ENCODE peak calls at places on chromosomes 1 and 21, in five cellular contexts. G, F, C, P and U are unnamed samples.
A peak's percentile ranks its signal among the peaks of the same experiment; 100 is the strongest.

GRCh38 chr21:39452965-39453332 is 1.2 kb downstream of the SH3BGR start:
- DNase-seq in G (no peak), F (no peak), C (no peak), P (no peak), U (no peak)

GRCh38 chr21:45615145-45615711 is 28.3 kb upstream of the PCBP3 start:
- DNase-seq in G (peak; percentile 23), F (peak; percentile 72), C (peak; percentile 41), P (peak; percentile 78), U (no peak)

GRCh38 chr1:156750932-156751723 is at the start of gene HDGF:
- DNase-seq in G (no peak), F (peak; percentile 72), C (peak; percentile 64), P (no peak), U (peak; percentile 48)

GRCh38 chr1:155961937-155962336 is 16.4 kb downstream of the ARHGEF2 start:
- DNase-seq in G (no peak), F (no peak), C (peak; percentile 48), P (no peak), U (no peak)

GRCh38 chr1:46605242-46605641 is 1.2 kb upstream of the MKNK1 start:
- DNase-seq in G (no peak), F (no peak), C (no peak), P (no peak), U (no peak)

GRCh38 chr1:25169168-25169567 is 63.1 kb downstream of the SYF2 start:
- DNase-seq in G (no peak), F (no peak), C (no peak), P (no peak), U (no peak)

GRCh38 chr1:220331318-220331717 is 59.1 kb upstream of the RAB3GAP2 start:
- DNase-seq in G (no peak), F (no peak), C (no peak), P (no peak), U (no peak)

GRCh38 chr1:36322786-36323635 is 434 bp downstream of the EVA1B start:
- DNase-seq in G (no peak), F (peak; percentile 81), C (peak; percentile 77), P (no peak), U (no peak)

GRCh38 chr21:17495680-17496079 is 17.2 kb upstream of the CXADR start:
- DNase-seq in G (peak; percentile 71), F (no peak), C (no peak), P (no peak), U (no peak)

GRCh38 chr21:34835526-34835925 is 166.7 kb downstream of the CLIC6 start:
- DNase-seq in G (peak; percentile 50), F (no peak), C (no peak), P (no peak), U (no peak)

GRCh38 chr1:98920441-98921110 is 84.1 kb downstream of the PLPPR5 start:
- DNase-seq in G (no peak), F (no peak), C (no peak), P (no peak), U (no peak)

GRCh38 chr1:156510709-156511108 is 10.1 kb upstream of the MEF2D start:
- DNase-seq in G (no peak), F (no peak), C (no peak), P (no peak), U (no peak)

GRCh38 chr1:247387096-247387495 is 28.9 kb upstream of the NLRP3 start:
- DNase-seq in G (no peak), F (no peak), C (no peak), P (no peak), U (no peak)

GRCh38 chr21:34074283-34075098 is 1.1 kb downstream of the MRPS6 start:
- DNase-seq in G (no peak), F (peak; percentile 20), C (no peak), P (no peak), U (no peak)

GRCh38 chr1:51569284-51570062 is 47.4 kb upstream of the OSBPL9 start:
- DNase-seq in G (peak; percentile 16), F (no peak), C (peak; percentile 52), P (peak; percentile 84), U (no peak)

GRCh38 chr1:206575165-206575893 is 36.9 kb downstream of the EIF2D start:
- DNase-seq in G (no peak), F (no peak), C (peak; percentile 71), P (no peak), U (no peak)

GRCh38 chr1:2003564-2004131 is at the start of gene CFAP74:
- DNase-seq in G (peak; percentile 34), F (peak; percentile 86), C (peak; percentile 95), P (no peak), U (no peak)

GRCh38 chr1:10943991-10944730 is 68.3 kb upstream of the TARDBP start:
- DNase-seq in G (peak; percentile 25), F (peak; percentile 74), C (peak; percentile 44), P (no peak), U (no peak)

GRCh38 chr1:37177230-37177864 is 143.0 kb upstream of the GRIK3 start:
- DNase-seq in G (peak; percentile 25), F (peak; percentile 55), C (peak; percentile 42), P (no peak), U (peak; percentile 39)

GRCh38 chr1:25731626-25732370 is 68.2 kb upstream of the SELENON start:
- DNase-seq in G (no peak), F (no peak), C (no peak), P (no peak), U (no peak)

GRCh38 chr1:236604218-236605029 is at the start of gene HEATR1:
- DNase-seq in G (peak; percentile 90), F (peak; percentile 86), C (peak; percentile 94), P (peak; percentile 83), U (peak; percentile 97)

GRCh38 chr1:43573066-43573799 is 42.5 kb downstream of the PTPRF start:
- DNase-seq in G (no peak), F (no peak), C (no peak), P (no peak), U (no peak)

GRCh38 chr1:221187174-221187573 is 307.9 kb downstream of the HLX start:
- DNase-seq in G (no peak), F (no peak), C (no peak), P (no peak), U (no peak)

GRCh38 chr21:19181604-19182140 is 778.1 kb upstream of the TMPRSS15 start:
- DNase-seq in G (no peak), F (no peak), C (no peak), P (no peak), U (no peak)

GRCh38 chr1:25520446-25521061 is 22.9 kb upstream of the LDLRAP1 start:
- DNase-seq in G (peak; percentile 33), F (peak; percentile 70), C (peak; percentile 67), P (peak; percentile 17), U (peak; percentile 58)

GRCh38 chr1:186828612-186829542 is at the start of gene PLA2G4A:
- DNase-seq in G (no peak), F (no peak), C (no peak), P (no peak), U (peak; percentile 66)

GRCh38 chr1:47797555-47797954 is 199.6 kb downstream of the TRABD2B start:
- DNase-seq in G (no peak), F (no peak), C (no peak), P (no peak), U (no peak)

GRCh38 chr1:25621876-25622275 is 5.3 kb downstream of the MAN1C1 start:
- DNase-seq in G (no peak), F (no peak), C (no peak), P (no peak), U (no peak)

GRCh38 chr1:116997666-116998065 is 3.9 kb upstream of the CD101 start:
- DNase-seq in G (no peak), F (no peak), C (no peak), P (no peak), U (no peak)

GRCh38 chr1:73701816-73702215 is 496.2 kb downstream of the LRRIQ3 start:
- DNase-seq in G (no peak), F (no peak), C (no peak), P (no peak), U (no peak)

GRCh38 chr1:43273708-43274107 is 3.9 kb downstream of the TMEM125 start:
- DNase-seq in G (no peak), F (no peak), C (no peak), P (no peak), U (no peak)

GRCh38 chr1:13869172-13869797 is 169.3 kb downstream of the PRDM2 start:
- DNase-seq in G (no peak), F (no peak), C (peak; percentile 55), P (no peak), U (no peak)

GRCh38 chr1:201530741-201531521 is 8.0 kb upstream of the NAV1 start:
- DNase-seq in G (peak; percentile 43), F (peak; percentile 89), C (peak; percentile 76), P (no peak), U (peak; percentile 90)

GRCh38 chr1:40662864-40663263 is 2.6 kb downstream of the RIMS3 start:
- DNase-seq in G (no peak), F (no peak), C (no peak), P (no peak), U (no peak)

GRCh38 chr1:182615468-182616129 is 11.4 kb upstream of the RGS16 start:
- DNase-seq in G (no peak), F (peak; percentile 38), C (no peak), P (no peak), U (no peak)
- TF ChIP-seq FOXM1 in G (no peak), F (no peak), C (no peak), P (no peak), U (no peak)

DNA sequence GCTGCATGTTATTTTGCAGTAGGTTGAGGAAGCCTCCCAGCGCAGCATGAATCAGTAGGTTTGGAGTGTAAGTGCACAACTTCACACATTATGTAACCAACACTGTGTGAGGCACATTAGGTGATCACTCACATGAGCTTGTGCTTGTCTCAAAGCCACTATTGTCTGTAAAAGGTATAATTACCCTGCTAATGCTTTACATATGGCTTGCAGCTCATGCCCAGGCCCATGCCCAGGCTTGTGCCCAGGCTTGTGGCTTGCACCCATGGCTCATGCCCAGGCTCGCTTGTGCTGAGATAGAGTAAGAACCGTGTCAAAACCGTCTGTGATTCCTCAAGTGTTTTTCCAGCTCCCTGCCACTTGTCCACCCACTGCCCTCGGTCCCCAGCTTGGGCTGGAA is 596.3 kb downstream of the LTN1 start:
- DNase-seq in G (no peak), F (no peak), C (no peak), P (no peak), U (no peak)
- TF ChIP-seq FOXM1 in G (no peak), F (no peak), C (no peak), P (no peak), U (no peak)

DNA sequence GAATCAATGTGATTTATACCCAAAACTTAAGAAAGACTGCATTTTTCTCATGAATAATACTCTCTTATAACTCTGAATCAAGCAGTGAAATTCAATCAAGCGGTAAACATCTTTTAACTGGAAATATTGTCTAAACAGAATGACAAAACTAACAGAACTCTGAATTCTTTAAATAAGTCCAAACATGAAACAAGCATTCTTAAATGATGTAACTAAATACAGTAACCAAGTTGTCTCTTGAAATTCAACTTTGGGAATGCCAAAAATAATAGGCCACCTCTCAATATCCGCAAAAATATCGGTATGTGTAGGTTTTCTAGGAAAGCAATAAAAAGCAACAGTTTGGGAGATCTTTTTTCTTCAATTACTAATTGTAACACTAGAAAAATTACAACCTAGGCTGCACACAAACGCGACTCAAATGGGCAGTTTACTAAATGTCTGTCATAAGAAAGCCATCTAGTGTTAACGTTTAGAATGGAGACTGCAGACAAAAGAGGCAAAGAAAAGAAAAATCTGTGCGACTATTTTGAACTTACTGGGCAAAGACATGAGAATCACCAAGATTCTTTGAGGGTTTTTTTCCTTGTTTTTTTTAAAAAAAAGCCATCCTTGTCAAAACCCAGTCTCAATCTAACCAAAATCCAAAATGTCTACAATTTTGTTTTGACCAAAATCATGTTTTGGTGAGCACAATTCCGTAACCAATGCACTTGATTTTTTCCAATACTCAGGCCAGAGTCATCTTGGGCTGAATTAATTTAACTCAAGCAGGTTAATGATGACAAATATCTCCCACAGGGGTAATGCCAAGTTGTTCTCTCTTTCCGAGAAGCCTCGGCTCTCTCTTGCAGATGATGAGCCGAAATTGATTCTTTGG is 1.4 kb downstream of the SIPA1L2 start:
- DNase-seq in G (no peak), F (peak; percentile 16), C (no peak), P (no peak), U (no peak)
- TF ChIP-seq FOXM1 in G (no peak), F (no peak), C (no peak), P (no peak), U (no peak)

GRCh38 chr1:150544204-150544603 is 5.0 kb upstream of the ADAMTSL4 start:
- DNase-seq in G (no peak), F (peak; percentile 1), C (no peak), P (no peak), U (no peak)
- TF ChIP-seq FOXM1 in G (no peak), F (no peak), C (no peak), P (no peak), U (no peak)